ENCODE peak calls at places on chromosomes 6 and 20, in six cellular contexts. One of them, this sample, is unnamed.

GRCh38 chr6:71766796-71767195 is 119.6 kb upstream of the RIMS1 start:
- DNase-seq in dorsolateral prefrontal cortex: no peak
- DNase-seq in stimulated activated CD4-positive, alpha-beta T cell treated with anti-CD3 and anti-CD28 coated beads, Interleukin-12 subunit alpha, Interleukin-12 subunit beta, amount 100 ng/mL, for 4 hours: no peak
- DNase-seq in SK-N-DZ: no peak
- DNase-seq in NCI-H2171: no peak
- DNase-seq in activated CD4-positive, alpha-beta T cell treated with anti-CD3 and anti-CD28 coated beads, Interleukin-2, amount 10 ng/mL, durations not matched to agents 7 days and 5 days: no peak
- DNase-seq in this sample: no peak

GRCh38 chr6:131736010-131736409 is 25.2 kb upstream of the CTAGE9 start:
- DNase-seq in dorsolateral prefrontal cortex: no peak
- DNase-seq in stimulated activated CD4-positive, alpha-beta T cell treated with anti-CD3 and anti-CD28 coated beads, Interleukin-12 subunit alpha, Interleukin-12 subunit beta, amount 100 ng/mL, for 4 hours: no peak
- DNase-seq in SK-N-DZ: no peak
- DNase-seq in NCI-H2171: no peak
- DNase-seq in activated CD4-positive, alpha-beta T cell treated with anti-CD3 and anti-CD28 coated beads, Interleukin-2, amount 10 ng/mL, durations not matched to agents 7 days and 5 days: no peak
- DNase-seq in this sample: no peak

GRCh38 chr20:14829897-14830296 is 492.5 kb upstream of the FLRT3 start:
- DNase-seq in dorsolateral prefrontal cortex: no peak
- DNase-seq in stimulated activated CD4-positive, alpha-beta T cell treated with anti-CD3 and anti-CD28 coated beads, Interleukin-12 subunit alpha, Interleukin-12 subunit beta, amount 100 ng/mL, for 4 hours: no peak
- DNase-seq in SK-N-DZ: no peak
- DNase-seq in NCI-H2171: peak
- DNase-seq in activated CD4-positive, alpha-beta T cell treated with anti-CD3 and anti-CD28 coated beads, Interleukin-2, amount 10 ng/mL, durations not matched to agents 7 days and 5 days: no peak
- DNase-seq in this sample: no peak

GRCh38 chr20:33211817-33212424 is 5.2 kb upstream of the BPIFA3 start:
- DNase-seq in dorsolateral prefrontal cortex: peak
- DNase-seq in stimulated activated CD4-positive, alpha-beta T cell treated with anti-CD3 and anti-CD28 coated beads, Interleukin-12 subunit alpha, Interleukin-12 subunit beta, amount 100 ng/mL, for 4 hours: peak
- DNase-seq in SK-N-DZ: peak
- DNase-seq in NCI-H2171: peak
- DNase-seq in activated CD4-positive, alpha-beta T cell treated with anti-CD3 and anti-CD28 coated beads, Interleukin-2, amount 10 ng/mL, durations not matched to agents 7 days and 5 days: peak
- DNase-seq in this sample: peak

GRCh38 chr6:134182528-134182927 is 130.1 kb upstream of the SLC2A12 start:
- DNase-seq in dorsolateral prefrontal cortex: no peak
- DNase-seq in stimulated activated CD4-positive, alpha-beta T cell treated with anti-CD3 and anti-CD28 coated beads, Interleukin-12 subunit alpha, Interleukin-12 subunit beta, amount 100 ng/mL, for 4 hours: no peak
- DNase-seq in SK-N-DZ: no peak
- DNase-seq in NCI-H2171: no peak
- DNase-seq in activated CD4-positive, alpha-beta T cell treated with anti-CD3 and anti-CD28 coated beads, Interleukin-2, amount 10 ng/mL, durations not matched to agents 7 days and 5 days: no peak
- DNase-seq in this sample: no peak

GRCh38 chr6:34128045-34128444 is 17.8 kb downstream of the GRM4 start:
- DNase-seq in dorsolateral prefrontal cortex: no peak
- DNase-seq in stimulated activated CD4-positive, alpha-beta T cell treated with anti-CD3 and anti-CD28 coated beads, Interleukin-12 subunit alpha, Interleukin-12 subunit beta, amount 100 ng/mL, for 4 hours: no peak
- DNase-seq in SK-N-DZ: no peak
- DNase-seq in NCI-H2171: peak
- DNase-seq in activated CD4-positive, alpha-beta T cell treated with anti-CD3 and anti-CD28 coated beads, Interleukin-2, amount 10 ng/mL, durations not matched to agents 7 days and 5 days: no peak
- DNase-seq in this sample: no peak

GRCh38 chr20:10125757-10126156 is 91.0 kb downstream of the ANKEF1 start:
- DNase-seq in dorsolateral prefrontal cortex: no peak
- DNase-seq in stimulated activated CD4-positive, alpha-beta T cell treated with anti-CD3 and anti-CD28 coated beads, Interleukin-12 subunit alpha, Interleukin-12 subunit beta, amount 100 ng/mL, for 4 hours: no peak
- DNase-seq in SK-N-DZ: no peak
- DNase-seq in NCI-H2171: no peak
- DNase-seq in activated CD4-positive, alpha-beta T cell treated with anti-CD3 and anti-CD28 coated beads, Interleukin-2, amount 10 ng/mL, durations not matched to agents 7 days and 5 days: no peak
- DNase-seq in this sample: no peak

GRCh38 chr6:116371384-116372209 is 850 bp downstream of the DSE start:
- DNase-seq in dorsolateral prefrontal cortex: peak
- DNase-seq in stimulated activated CD4-positive, alpha-beta T cell treated with anti-CD3 and anti-CD28 coated beads, Interleukin-12 subunit alpha, Interleukin-12 subunit beta, amount 100 ng/mL, for 4 hours: peak
- DNase-seq in SK-N-DZ: peak
- DNase-seq in NCI-H2171: peak
- DNase-seq in activated CD4-positive, alpha-beta T cell treated with anti-CD3 and anti-CD28 coated beads, Interleukin-2, amount 10 ng/mL, durations not matched to agents 7 days and 5 days: no peak
- DNase-seq in this sample: no peak

GRCh38 chr6:114281496-114281895 is 61.3 kb downstream of the HS3ST5 start:
- DNase-seq in dorsolateral prefrontal cortex: peak
- DNase-seq in stimulated activated CD4-positive, alpha-beta T cell treated with anti-CD3 and anti-CD28 coated beads, Interleukin-12 subunit alpha, Interleukin-12 subunit beta, amount 100 ng/mL, for 4 hours: no peak
- DNase-seq in SK-N-DZ: no peak
- DNase-seq in NCI-H2171: peak
- DNase-seq in activated CD4-positive, alpha-beta T cell treated with anti-CD3 and anti-CD28 coated beads, Interleukin-2, amount 10 ng/mL, durations not matched to agents 7 days and 5 days: no peak
- DNase-seq in this sample: no peak

GRCh38 chr6:93779086-93779858 is 359.9 kb upstream of the EPHA7 start:
- DNase-seq in dorsolateral prefrontal cortex: no peak
- DNase-seq in stimulated activated CD4-positive, alpha-beta T cell treated with anti-CD3 and anti-CD28 coated beads, Interleukin-12 subunit alpha, Interleukin-12 subunit beta, amount 100 ng/mL, for 4 hours: no peak
- DNase-seq in SK-N-DZ: no peak
- DNase-seq in NCI-H2171: no peak
- DNase-seq in activated CD4-positive, alpha-beta T cell treated with anti-CD3 and anti-CD28 coated beads, Interleukin-2, amount 10 ng/mL, durations not matched to agents 7 days and 5 days: no peak
- DNase-seq in this sample: no peak

GRCh38 chr6:54957698-54958097 is 111.1 kb downstream of the FAM83B start:
- DNase-seq in dorsolateral prefrontal cortex: no peak
- DNase-seq in stimulated activated CD4-positive, alpha-beta T cell treated with anti-CD3 and anti-CD28 coated beads, Interleukin-12 subunit alpha, Interleukin-12 subunit beta, amount 100 ng/mL, for 4 hours: no peak
- DNase-seq in SK-N-DZ: no peak
- DNase-seq in NCI-H2171: no peak
- DNase-seq in activated CD4-positive, alpha-beta T cell treated with anti-CD3 and anti-CD28 coated beads, Interleukin-2, amount 10 ng/mL, durations not matched to agents 7 days and 5 days: no peak
- DNase-seq in this sample: no peak

GRCh38 chr6:21587925-21588811 is 5.4 kb upstream of the SOX4 start:
- DNase-seq in dorsolateral prefrontal cortex: peak
- DNase-seq in stimulated activated CD4-positive, alpha-beta T cell treated with anti-CD3 and anti-CD28 coated beads, Interleukin-12 subunit alpha, Interleukin-12 subunit beta, amount 100 ng/mL, for 4 hours: peak
- DNase-seq in SK-N-DZ: peak
- DNase-seq in NCI-H2171: peak
- DNase-seq in activated CD4-positive, alpha-beta T cell treated with anti-CD3 and anti-CD28 coated beads, Interleukin-2, amount 10 ng/mL, durations not matched to agents 7 days and 5 days: peak
- DNase-seq in this sample: peak

GRCh38 chr20:57473246-57474042 is 51.5 kb downstream of the CTCFL start:
- DNase-seq in dorsolateral prefrontal cortex: no peak
- DNase-seq in stimulated activated CD4-positive, alpha-beta T cell treated with anti-CD3 and anti-CD28 coated beads, Interleukin-12 subunit alpha, Interleukin-12 subunit beta, amount 100 ng/mL, for 4 hours: no peak
- DNase-seq in SK-N-DZ: no peak
- DNase-seq in NCI-H2171: peak
- DNase-seq in activated CD4-positive, alpha-beta T cell treated with anti-CD3 and anti-CD28 coated beads, Interleukin-2, amount 10 ng/mL, durations not matched to agents 7 days and 5 days: peak
- DNase-seq in this sample: no peak

GRCh38 chr20:58965270-58966064 is 15.6 kb upstream of the NELFCD start:
- DNase-seq in dorsolateral prefrontal cortex: no peak
- DNase-seq in stimulated activated CD4-positive, alpha-beta T cell treated with anti-CD3 and anti-CD28 coated beads, Interleukin-12 subunit alpha, Interleukin-12 subunit beta, amount 100 ng/mL, for 4 hours: no peak
- DNase-seq in SK-N-DZ: no peak
- DNase-seq in NCI-H2171: no peak
- DNase-seq in activated CD4-positive, alpha-beta T cell treated with anti-CD3 and anti-CD28 coated beads, Interleukin-2, amount 10 ng/mL, durations not matched to agents 7 days and 5 days: no peak
- DNase-seq in this sample: no peak

GRCh38 chr6:78605909-78606446 is 261.4 kb upstream of the IRAK1BP1 start:
- DNase-seq in dorsolateral prefrontal cortex: no peak
- DNase-seq in stimulated activated CD4-positive, alpha-beta T cell treated with anti-CD3 and anti-CD28 coated beads, Interleukin-12 subunit alpha, Interleukin-12 subunit beta, amount 100 ng/mL, for 4 hours: no peak
- DNase-seq in SK-N-DZ: no peak
- DNase-seq in NCI-H2171: no peak
- DNase-seq in activated CD4-positive, alpha-beta T cell treated with anti-CD3 and anti-CD28 coated beads, Interleukin-2, amount 10 ng/mL, durations not matched to agents 7 days and 5 days: no peak
- DNase-seq in this sample: no peak

GRCh38 chr20:2246081-2246491 is 49.7 kb upstream of the TGM3 start:
- DNase-seq in dorsolateral prefrontal cortex: no peak
- DNase-seq in stimulated activated CD4-positive, alpha-beta T cell treated with anti-CD3 and anti-CD28 coated beads, Interleukin-12 subunit alpha, Interleukin-12 subunit beta, amount 100 ng/mL, for 4 hours: no peak
- DNase-seq in SK-N-DZ: no peak
- DNase-seq in NCI-H2171: peak
- DNase-seq in activated CD4-positive, alpha-beta T cell treated with anti-CD3 and anti-CD28 coated beads, Interleukin-2, amount 10 ng/mL, durations not matched to agents 7 days and 5 days: no peak
- DNase-seq in this sample: no peak

GRCh38 chr6:128464790-128465189 is 55.6 kb downstream of the PTPRK start:
- DNase-seq in dorsolateral prefrontal cortex: no peak
- DNase-seq in stimulated activated CD4-positive, alpha-beta T cell treated with anti-CD3 and anti-CD28 coated beads, Interleukin-12 subunit alpha, Interleukin-12 subunit beta, amount 100 ng/mL, for 4 hours: no peak
- DNase-seq in SK-N-DZ: no peak
- DNase-seq in NCI-H2171: peak
- DNase-seq in activated CD4-positive, alpha-beta T cell treated with anti-CD3 and anti-CD28 coated beads, Interleukin-2, amount 10 ng/mL, durations not matched to agents 7 days and 5 days: no peak
- DNase-seq in this sample: no peak

GRCh38 chr6:3517350-3517749 is 60.5 kb upstream of the SLC22A23 start:
- DNase-seq in dorsolateral prefrontal cortex: no peak
- DNase-seq in stimulated activated CD4-positive, alpha-beta T cell treated with anti-CD3 and anti-CD28 coated beads, Interleukin-12 subunit alpha, Interleukin-12 subunit beta, amount 100 ng/mL, for 4 hours: no peak
- DNase-seq in SK-N-DZ: no peak
- DNase-seq in NCI-H2171: no peak
- DNase-seq in activated CD4-positive, alpha-beta T cell treated with anti-CD3 and anti-CD28 coated beads, Interleukin-2, amount 10 ng/mL, durations not matched to agents 7 days and 5 days: no peak
- DNase-seq in this sample: no peak

GRCh38 chr6:108874470-108875160 is 26.4 kb downstream of the ARMC2 start:
- DNase-seq in dorsolateral prefrontal cortex: no peak
- DNase-seq in stimulated activated CD4-positive, alpha-beta T cell treated with anti-CD3 and anti-CD28 coated beads, Interleukin-12 subunit alpha, Interleukin-12 subunit beta, amount 100 ng/mL, for 4 hours: peak
- DNase-seq in SK-N-DZ: no peak
- DNase-seq in NCI-H2171: no peak
- DNase-seq in activated CD4-positive, alpha-beta T cell treated with anti-CD3 and anti-CD28 coated beads, Interleukin-2, amount 10 ng/mL, durations not matched to agents 7 days and 5 days: peak
- DNase-seq in this sample: no peak

This sample was measured in CD4-positive, CD25-positive, alpha-beta regulatory T cell.